ENCODE peak calls at places on chromosomes 6 and 20, in seven cellular contexts. L is astrocyte, K is stomach, E is mesendoderm, Y is heart left ventricle, A is mammary epithelial cell, R is breast epithelium. W is an unnamed sample.
A peak's percentile ranks its signal among the peaks of the same experiment; 100 is the strongest.

GRCh38 chr6:151292974-151293373 is 53.2 kb downstream of the AKAP12 start:
- DNase-seq in L (peak; percentile 62), K (no peak), E (no peak), Y (no peak), A (no peak), R (no peak), W (no peak)

GRCh38 chr6:19530188-19530587 is 307.0 kb upstream of the ID4 start:
- DNase-seq in L (no peak), K (no peak), E (no peak), Y (no peak), A (no peak), R (no peak), W (no peak)

GRCh38 chr6:33344771-33345697 is 27.5 kb upstream of the ZBTB22 start:
- DNase-seq in L (peak; percentile 92), K (peak; percentile 66), E (peak; percentile 84), Y (no peak), A (peak; percentile 76), R (peak; percentile 64), W (peak; percentile 2)

GRCh38 chr20:51749674-51750036 is 18.5 kb downstream of the ATP9A start:
- DNase-seq in L (peak; percentile 68), K (no peak), E (no peak), Y (no peak), A (peak; percentile 36), R (no peak), W (no peak)

GRCh38 chr6:127581576-127581975 is 4.6 kb downstream of the C6orf58 start:
- DNase-seq in L (no peak), K (no peak), E (no peak), Y (no peak), A (no peak), R (no peak), W (no peak)

GRCh38 chr6:54737247-54737646 is 109.3 kb upstream of the FAM83B start:
- DNase-seq in L (no peak), K (no peak), E (peak; percentile 61), Y (no peak), A (no peak), R (no peak), W (no peak)

GRCh38 chr6:165008971-165009370 is 300.4 kb downstream of the C6orf118 start:
- DNase-seq in L (peak; percentile 41), K (no peak), E (no peak), Y (no peak), A (no peak), R (no peak), W (no peak)

GRCh38 chr6:6711832-6712231 is 123.3 kb downstream of the LY86 start:
- DNase-seq in L (no peak), K (no peak), E (no peak), Y (peak; percentile 57), A (no peak), R (no peak), W (no peak)

GRCh38 chr6:98769546-98769945 is 64.8 kb upstream of the POU3F2 start:
- DNase-seq in L (peak; percentile 40), K (no peak), E (peak; percentile 76), Y (no peak), A (peak; percentile 20), R (no peak), W (no peak)

GRCh38 chr6:39218868-39219567 is 10.3 kb downstream of the KCNK5 start:
- DNase-seq in L (no peak), K (no peak), E (no peak), Y (peak; percentile 21), A (no peak), R (no peak), W (no peak)

GRCh38 chr6:52562915-52563314 is 13.9 kb downstream of the TRAM2 start:
- DNase-seq in L (no peak), K (no peak), E (no peak), Y (no peak), A (no peak), R (no peak), W (no peak)

GRCh38 chr6:52564856-52565255 is 12.0 kb downstream of the TRAM2 start:
- DNase-seq in L (no peak), K (no peak), E (no peak), Y (no peak), A (no peak), R (no peak), W (no peak)

GRCh38 chr6:52568320-52568719 is 8.5 kb downstream of the TRAM2 start:
- DNase-seq in L (no peak), K (no peak), E (peak; percentile 73), Y (no peak), A (no peak), R (no peak), W (no peak)

GRCh38 chr6:52566853-52567279 is 10.0 kb downstream of the TRAM2 start:
- DNase-seq in L (peak; percentile 91), K (no peak), E (peak; percentile 78), Y (no peak), A (peak; percentile 89), R (no peak), W (no peak)

DNA sequence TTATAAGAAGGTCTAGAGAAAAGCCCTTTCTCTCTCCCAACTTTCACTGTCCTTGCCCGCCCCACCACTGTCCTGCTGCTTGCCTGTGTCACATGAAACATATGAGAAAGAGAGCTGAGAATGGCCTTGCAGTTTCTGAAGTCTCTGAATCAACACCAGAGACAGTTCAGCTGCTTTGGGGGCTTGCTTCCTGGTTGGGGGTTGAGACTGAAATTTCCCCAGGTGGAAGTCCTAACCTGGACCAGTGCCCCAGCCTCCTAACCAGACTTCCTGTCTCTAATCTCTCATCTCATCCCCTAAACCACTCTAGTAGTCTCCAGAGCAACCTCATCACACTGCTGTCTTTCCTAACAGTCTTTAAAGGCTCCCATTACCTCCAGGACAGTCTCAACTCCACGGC is 10.7 kb downstream of the TRAM2 start:
- DNase-seq in L (no peak), K (no peak), E (no peak), Y (no peak), A (no peak), R (no peak), W (no peak)
- H3K27ac ChIP-seq in L (peak overlapping the region; percentile 83), K (peak overlapping the region; percentile 22), E (no peak overlapping the region), Y (no peak overlapping the region), A (peak overlapping the region; percentile 3), R (peak overlapping the region; percentile 54), W (no peak overlapping the region)

DNA sequence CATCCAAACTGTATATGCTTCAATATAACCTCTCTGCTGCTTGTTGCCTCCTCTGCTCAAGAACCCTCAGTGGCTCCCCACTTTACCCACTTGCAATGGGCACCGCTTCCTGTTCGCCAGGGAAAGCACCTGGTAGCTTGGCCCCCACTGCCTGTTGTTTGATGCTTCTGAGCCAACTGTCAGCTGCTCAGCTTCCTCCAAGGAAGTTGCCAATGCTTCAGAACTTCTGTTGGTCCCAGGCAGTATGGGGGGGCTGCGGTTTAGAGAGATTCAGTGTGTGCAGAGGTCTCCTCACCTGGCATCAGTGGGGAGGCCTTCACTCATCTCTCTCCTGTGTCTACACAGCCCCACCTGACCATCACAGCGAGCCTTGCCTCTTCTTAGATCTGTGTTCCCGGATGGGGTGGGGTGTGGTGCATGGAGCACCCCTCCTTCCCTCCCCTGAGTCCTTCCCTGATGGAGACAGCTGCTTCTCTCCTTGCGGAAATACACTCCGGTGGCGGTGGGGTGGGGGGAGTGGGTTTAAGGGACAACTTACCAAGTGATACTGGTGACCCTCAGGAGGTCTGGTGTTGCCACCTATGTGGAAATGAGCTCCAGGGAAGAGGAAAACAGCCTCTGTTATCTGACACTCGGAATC is 308.1 kb downstream of the CDH26 start:
- DNase-seq in L (no peak), K (no peak), E (no peak), Y (no peak), A (no peak), R (no peak), W (no peak)
- H3K27ac ChIP-seq in L (no peak overlapping the region), K (no peak overlapping the region), E (no peak overlapping the region), Y (no peak overlapping the region), A (no peak overlapping the region), R (no peak overlapping the region), W (no peak overlapping the region)

GRCh38 chr6:144122861-144123260 is 27.5 kb upstream of the STX11 start:
- DNase-seq in L (no peak), K (no peak), E (no peak), Y (no peak), A (no peak), R (no peak), W (no peak)

GRCh38 chr6:144127097-144127496 is 23.2 kb upstream of the STX11 start:
- DNase-seq in L (no peak), K (no peak), E (no peak), Y (no peak), A (no peak), R (no peak), W (no peak)

GRCh38 chr6:144129469-144129868 is 20.8 kb upstream of the STX11 start:
- DNase-seq in L (no peak), K (no peak), E (no peak), Y (no peak), A (no peak), R (no peak), W (no peak)

GRCh38 chr6:144119376-144119775 is 24.0 kb upstream of the SF3B5 start:
- DNase-seq in L (no peak), K (no peak), E (no peak), Y (no peak), A (no peak), R (no peak), W (no peak)

DNA sequence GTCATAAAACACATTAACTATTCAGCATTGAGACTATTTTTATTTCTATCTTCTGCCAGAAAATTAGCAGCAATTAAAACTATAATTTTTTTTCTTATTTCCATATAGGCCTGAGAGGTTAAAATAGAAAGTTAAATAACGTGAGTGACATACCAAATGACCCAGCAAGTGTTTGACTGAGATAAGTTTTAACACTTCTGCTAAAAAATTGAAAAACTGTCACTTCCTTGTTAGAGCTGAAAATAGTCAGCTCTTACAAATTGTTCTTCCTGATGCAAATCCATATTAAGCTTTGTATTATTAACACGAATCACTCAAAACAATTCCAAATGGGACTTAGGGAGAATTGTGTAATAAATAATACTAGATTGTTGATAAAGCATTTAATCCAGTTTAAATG is 26.5 kb upstream of the STX11 start:
- DNase-seq in L (no peak), K (no peak), E (no peak), Y (no peak), A (no peak), R (no peak), W (no peak)
- H3K27ac ChIP-seq in L (no peak overlapping the region), K (no peak overlapping the region), E (no peak overlapping the region), Y (no peak overlapping the region), A (no peak overlapping the region), R (no peak overlapping the region), W (no peak overlapping the region)

GRCh38 chr20:19120011-19120410 is 92.4 kb upstream of the SLC24A3 start:
- DNase-seq in L (no peak), K (no peak), E (no peak), Y (no peak), A (no peak), R (no peak), W (no peak)

GRCh38 chr20:19122395-19122794 is 90.0 kb upstream of the SLC24A3 start:
- DNase-seq in L (no peak), K (no peak), E (no peak), Y (no peak), A (no peak), R (no peak), W (no peak)

GRCh38 chr20:19121916-19122315 is 90.5 kb upstream of the SLC24A3 start:
- DNase-seq in L (no peak), K (no peak), E (no peak), Y (no peak), A (no peak), R (no peak), W (no peak)

GRCh38 chr20:19121463-19121862 is 91.0 kb upstream of the SLC24A3 start:
- DNase-seq in L (no peak), K (no peak), E (no peak), Y (no peak), A (no peak), R (no peak), W (no peak)

DNA sequence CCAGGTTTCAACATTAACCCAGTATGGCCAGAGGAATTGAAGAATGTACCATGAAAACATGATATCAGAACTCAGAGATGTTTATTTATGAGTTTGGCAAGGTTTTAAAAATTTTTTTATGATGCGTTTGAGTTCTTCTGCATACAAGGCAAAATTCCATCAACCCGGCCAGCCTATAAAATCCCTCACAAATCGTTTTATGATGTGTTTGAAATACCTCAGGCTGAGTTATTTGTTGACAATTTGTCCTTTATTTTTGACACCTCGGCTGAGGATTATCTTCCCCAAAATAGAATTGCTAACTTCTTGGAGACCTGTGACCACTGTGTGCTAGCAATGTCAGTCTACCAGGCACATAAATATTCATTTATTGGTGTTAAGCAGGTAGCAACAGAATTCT is 91.9 kb upstream of the SLC24A3 start:
- DNase-seq in L (no peak), K (no peak), E (no peak), Y (no peak), A (no peak), R (no peak), W (no peak)
- H3K27ac ChIP-seq in L (no peak overlapping the region), K (no peak overlapping the region), E (no peak overlapping the region), Y (no peak overlapping the region), A (no peak overlapping the region), R (no peak overlapping the region), W (no peak overlapping the region)